ENCODE peak calls at places on chromosomes 7 and 10, in ten cellular contexts. V, J, W, D, K, Q, F, X, B and I are unnamed samples.

GRCh38 chr7:65832281-65832680 is 40.6 kb upstream of the VKORC1L1 start:
- DNase-seq in V (no peak), J (peak; percentile 71), W (no peak), D (peak; percentile 58), K (peak; percentile 23), Q (peak; percentile 80), F (peak; percentile 18), X (no peak), B (no peak), I (no peak)

GRCh38 chr10:120205368-120206018 is 251.5 kb upstream of the PLPP4 start:
- DNase-seq in V (no peak), J (no peak), W (no peak), D (no peak), K (no peak), Q (no peak), F (peak; percentile 60), X (no peak), B (no peak), I (no peak)

GRCh38 chr7:19294629-19295028 is 149.4 kb upstream of the FERD3L start:
- DNase-seq in V (no peak), J (peak; percentile 45), W (no peak), D (peak; percentile 76), K (no peak), Q (no peak), F (no peak), X (no peak), B (no peak), I (no peak)

GRCh38 chr10:58573970-58574538 is 61.4 kb downstream of the BICC1 start:
- DNase-seq in V (no peak), J (peak; percentile 31), W (no peak), D (no peak), K (no peak), Q (no peak), F (no peak), X (no peak), B (no peak), I (no peak)

GRCh38 chr7:77258014-77258413 is 58.4 kb upstream of the FGL2 start:
- DNase-seq in V (no peak), J (peak; percentile 26), W (no peak), D (peak; percentile 38), K (no peak), Q (no peak), F (peak; percentile 16), X (no peak), B (no peak), I (no peak)

GRCh38 chr10:67385089-67385488 is 310.9 kb downstream of the CTNNA3 start:
- DNase-seq in V (no peak), J (no peak), W (no peak), D (no peak), K (no peak), Q (no peak), F (no peak), X (no peak), B (no peak), I (no peak)

GRCh38 chr7:73809454-73810090 is 21.2 kb upstream of the CLDN4 start:
- DNase-seq in V (no peak), J (no peak), W (peak; percentile 66), D (no peak), K (peak; percentile 87), Q (no peak), F (no peak), X (peak; percentile 87), B (no peak), I (no peak)

GRCh38 chr7:2120251-2120660 is 112.5 kb downstream of the MAD1L1 start:
- DNase-seq in V (no peak), J (no peak), W (no peak), D (no peak), K (no peak), Q (no peak), F (no peak), X (no peak), B (peak; percentile 75), I (no peak)

GRCh38 chr7:42747073-42747472 is 164.8 kb downstream of the C7orf25 start:
- DNase-seq in V (no peak), J (peak; percentile 29), W (no peak), D (peak; percentile 32), K (no peak), Q (no peak), F (no peak), X (no peak), B (no peak), I (no peak)

GRCh38 chr10:115624448-115624847 is 531.3 kb downstream of the ATRNL1 start:
- DNase-seq in V (no peak), J (no peak), W (no peak), D (peak; percentile 1), K (no peak), Q (no peak), F (no peak), X (no peak), B (no peak), I (no peak)

GRCh38 chr7:34155225-34155908 is 250.0 kb downstream of the BMPER start:
- DNase-seq in V (peak; percentile 39), J (peak; percentile 97), W (no peak), D (peak; percentile 97), K (no peak), Q (no peak), F (peak; percentile 85), X (no peak), B (no peak), I (no peak)

GRCh38 chr10:35025916-35026315 is 64.2 kb downstream of the CUL2 start:
- DNase-seq in V (no peak), J (peak; percentile 66), W (no peak), D (peak; percentile 57), K (no peak), Q (no peak), F (peak; percentile 72), X (no peak), B (no peak), I (no peak)

GRCh38 chr7:82376739-82377138 is 66.8 kb downstream of the CACNA2D1 start:
- DNase-seq in V (no peak), J (no peak), W (no peak), D (no peak), K (no peak), Q (no peak), F (no peak), X (no peak), B (no peak), I (no peak)

GRCh38 chr7:31811650-31812461 is 124.8 kb downstream of the PPP1R17 start:
- DNase-seq in V (no peak), J (peak; percentile 35), W (no peak), D (peak; percentile 50), K (no peak), Q (no peak), F (no peak), X (no peak), B (no peak), I (peak; percentile 20)

GRCh38 chr7:102215706-102216105 is 71.0 kb upstream of the SH2B2 start:
- DNase-seq in V (no peak), J (no peak), W (no peak), D (no peak), K (no peak), Q (no peak), F (no peak), X (no peak), B (no peak), I (no peak)

GRCh38 chr7:126803060-126803665 is 449.6 kb downstream of the GRM8 start:
- DNase-seq in V (no peak), J (peak; percentile 82), W (no peak), D (peak; percentile 55), K (peak; percentile 63), Q (peak; percentile 86), F (peak; percentile 59), X (no peak), B (no peak), I (peak; percentile 78)

GRCh38 chr10:100364735-100365391 is 17.8 kb downstream of the SCD start:
- DNase-seq in V (peak; percentile 79), J (peak; percentile 88), W (no peak), D (peak; percentile 86), K (peak; percentile 95), Q (peak; percentile 89), F (peak; percentile 90), X (peak; percentile 90), B (no peak), I (no peak)

GRCh38 chr7:80825499-80825898 is 93.4 kb downstream of the SEMA3C start:
- DNase-seq in V (no peak), J (no peak), W (no peak), D (no peak), K (no peak), Q (no peak), F (no peak), X (no peak), B (no peak), I (no peak)

GRCh38 chr7:116706668-116707126 is 34.7 kb downstream of the MET start:
- DNase-seq in V (no peak), J (peak; percentile 49), W (no peak), D (peak; percentile 59), K (peak; percentile 27), Q (no peak), F (peak; percentile 74), X (no peak), B (no peak), I (no peak)

GRCh38 chr10:72831696-72832355 is 61.7 kb upstream of the OIT3 start:
- DNase-seq in V (no peak), J (peak; percentile 60), W (no peak), D (peak; percentile 31), K (no peak), Q (no peak), F (no peak), X (no peak), B (no peak), I (no peak)
- H3K4me3 ChIP-seq in V (peak overlapping the region; percentile 14), J (peak overlapping the region; percentile 23), W (peak overlapping the region; percentile 51), D (peak overlapping the region; percentile 9), K (no peak overlapping the region), Q (no peak overlapping the region), F (no peak overlapping the region), X (no peak overlapping the region), B (no peak overlapping the region), I (no peak overlapping the region)

DNA sequence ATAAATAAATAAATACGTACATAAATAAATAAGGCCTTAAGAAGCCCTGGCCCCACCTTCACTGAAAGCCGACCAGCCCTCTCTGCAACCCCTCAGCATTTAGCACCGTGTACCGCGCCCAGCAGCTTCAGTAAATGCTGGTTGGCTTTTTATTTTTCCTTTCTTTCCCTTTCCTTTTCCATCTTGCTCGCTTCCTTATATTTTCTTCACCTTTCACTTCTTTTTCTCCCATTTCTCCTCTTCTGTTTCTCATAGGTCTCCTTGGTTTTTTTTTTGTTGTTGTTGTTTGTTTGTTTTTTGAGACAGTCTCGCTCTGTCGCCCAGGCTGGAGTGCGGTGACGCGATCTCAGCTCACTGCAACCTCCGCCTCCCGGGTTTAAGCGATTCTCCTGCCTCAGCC is 11.2 kb downstream of the ZAN start:
- DNase-seq in V (no peak), J (no peak), W (no peak), D (no peak), K (no peak), Q (no peak), F (no peak), X (no peak), B (no peak), I (no peak)
- H3K4me3 ChIP-seq in V (no peak overlapping the region), J (no peak overlapping the region), W (no peak overlapping the region), D (no peak overlapping the region), K (no peak overlapping the region), Q (no peak overlapping the region), F (no peak overlapping the region), X (no peak overlapping the region), B (no peak overlapping the region), I (no peak overlapping the region)

GRCh38 chr10:23174974-23175512 is 17.1 kb upstream of the PTF1A start:
- DNase-seq in V (no peak), J (no peak), W (no peak), D (no peak), K (no peak), Q (no peak), F (no peak), X (no peak), B (no peak), I (no peak)
- H3K4me3 ChIP-seq in V (no peak overlapping the region), J (no peak overlapping the region), W (no peak overlapping the region), D (no peak overlapping the region), K (no peak overlapping the region), Q (no peak overlapping the region), F (no peak overlapping the region), X (no peak overlapping the region), B (no peak overlapping the region), I (no peak overlapping the region)

GRCh38 chr7:46107610-46108217 is 186.6 kb upstream of the IGFBP3 start:
- DNase-seq in V (no peak), J (no peak), W (no peak), D (no peak), K (no peak), Q (no peak), F (no peak), X (no peak), B (no peak), I (no peak)
- H3K4me3 ChIP-seq in V (no peak overlapping the region), J (no peak overlapping the region), W (no peak overlapping the region), D (no peak overlapping the region), K (no peak overlapping the region), Q (no peak overlapping the region), F (no peak overlapping the region), X (no peak overlapping the region), B (no peak overlapping the region), I (no peak overlapping the region)